ENCODE peak calls at places on chromosomes 12 and 14, in eight cellular contexts. One of them, this sample, is unnamed.

GRCh38 chr12:30988086-30988485 is 61.5 kb downstream of the TSPAN11 start:
- DNase-seq in mammary epithelial cell: no peak
- DNase-seq in WTC11: no peak
- DNase-seq in cardiac muscle cell: no peak
- DNase-seq in ovary: no peak
- DNase-seq in neural progenitor cell: no peak
- DNase-seq in sigmoid colon: no peak
- DNase-seq in lower leg skin: no peak
- DNase-seq in this sample: no peak

GRCh38 chr12:78928200-78929074 is 63.9 kb downstream of the SYT1 start:
- DNase-seq in mammary epithelial cell: peak
- DNase-seq in WTC11: no peak
- DNase-seq in cardiac muscle cell: no peak
- DNase-seq in ovary: no peak
- DNase-seq in neural progenitor cell: no peak
- DNase-seq in sigmoid colon: no peak
- DNase-seq in lower leg skin: no peak
- DNase-seq in this sample: no peak

GRCh38 chr14:23195552-23196101 is 12.2 kb upstream of the SLC7A8 start:
- DNase-seq in mammary epithelial cell: no peak
- DNase-seq in WTC11: no peak
- DNase-seq in cardiac muscle cell: no peak
- DNase-seq in ovary: no peak
- DNase-seq in neural progenitor cell: no peak
- DNase-seq in sigmoid colon: no peak
- DNase-seq in lower leg skin: no peak
- DNase-seq in this sample: no peak

GRCh38 chr14:99930420-99931274 is 134.6 kb upstream of the EVL start:
- DNase-seq in mammary epithelial cell: no peak
- DNase-seq in WTC11: no peak
- DNase-seq in cardiac muscle cell: no peak
- DNase-seq in ovary: no peak
- DNase-seq in neural progenitor cell: no peak
- DNase-seq in sigmoid colon: no peak
- DNase-seq in lower leg skin: peak
- DNase-seq in this sample: peak

GRCh38 chr12:20368653-20369163 is 371 bp downstream of the PDE3A start:
- DNase-seq in mammary epithelial cell: peak
- DNase-seq in WTC11: peak
- DNase-seq in cardiac muscle cell: peak
- DNase-seq in ovary: peak
- DNase-seq in neural progenitor cell: peak
- DNase-seq in sigmoid colon: peak
- DNase-seq in lower leg skin: peak
- DNase-seq in this sample: peak

GRCh38 chr14:58540693-58541092 is 97.1 kb upstream of the DACT1 start:
- DNase-seq in mammary epithelial cell: no peak
- DNase-seq in WTC11: no peak
- DNase-seq in cardiac muscle cell: no peak
- DNase-seq in ovary: no peak
- DNase-seq in neural progenitor cell: no peak
- DNase-seq in sigmoid colon: no peak
- DNase-seq in lower leg skin: no peak
- DNase-seq in this sample: no peak

GRCh38 chr12:42568952-42569916 is 20.3 kb downstream of the PRICKLE1 start:
- DNase-seq in mammary epithelial cell: peak
- DNase-seq in WTC11: no peak
- DNase-seq in cardiac muscle cell: peak
- DNase-seq in ovary: no peak
- DNase-seq in neural progenitor cell: peak
- DNase-seq in sigmoid colon: no peak
- DNase-seq in lower leg skin: no peak
- DNase-seq in this sample: peak

GRCh38 chr14:95136631-95137030 is 20.7 kb downstream of the DICER1 start:
- DNase-seq in mammary epithelial cell: no peak
- DNase-seq in WTC11: no peak
- DNase-seq in cardiac muscle cell: no peak
- DNase-seq in ovary: no peak
- DNase-seq in neural progenitor cell: no peak
- DNase-seq in sigmoid colon: no peak
- DNase-seq in lower leg skin: no peak
- DNase-seq in this sample: no peak

GRCh38 chr12:111785651-111786050 is 18.9 kb downstream of the ALDH2 start:
- DNase-seq in mammary epithelial cell: peak
- DNase-seq in WTC11: no peak
- DNase-seq in cardiac muscle cell: no peak
- DNase-seq in ovary: no peak
- DNase-seq in neural progenitor cell: no peak
- DNase-seq in sigmoid colon: no peak
- DNase-seq in lower leg skin: no peak
- DNase-seq in this sample: no peak

GRCh38 chr12:114655934-114656697 is 27.9 kb downstream of the TBX3 start:
- DNase-seq in mammary epithelial cell: no peak
- DNase-seq in WTC11: no peak
- DNase-seq in cardiac muscle cell: no peak
- DNase-seq in ovary: peak
- DNase-seq in neural progenitor cell: no peak
- DNase-seq in sigmoid colon: no peak
- DNase-seq in lower leg skin: no peak
- DNase-seq in this sample: no peak

GRCh38 chr12:104387190-104387589 is 69.6 kb upstream of the CHST11 start:
- DNase-seq in mammary epithelial cell: no peak
- DNase-seq in WTC11: no peak
- DNase-seq in cardiac muscle cell: peak
- DNase-seq in ovary: no peak
- DNase-seq in neural progenitor cell: no peak
- DNase-seq in sigmoid colon: no peak
- DNase-seq in lower leg skin: peak
- DNase-seq in this sample: no peak

GRCh38 chr14:91249841-91250616 is 5.5 kb upstream of the GPR68 start:
- DNase-seq in mammary epithelial cell: peak
- DNase-seq in WTC11: no peak
- DNase-seq in cardiac muscle cell: no peak
- DNase-seq in ovary: no peak
- DNase-seq in neural progenitor cell: peak
- DNase-seq in sigmoid colon: no peak
- DNase-seq in lower leg skin: no peak
- DNase-seq in this sample: peak

GRCh38 chr14:23895480-23895879 is 58.1 kb upstream of the DHRS4 start:
- DNase-seq in mammary epithelial cell: no peak
- DNase-seq in WTC11: no peak
- DNase-seq in cardiac muscle cell: no peak
- DNase-seq in ovary: no peak
- DNase-seq in neural progenitor cell: no peak
- DNase-seq in sigmoid colon: no peak
- DNase-seq in lower leg skin: no peak
- DNase-seq in this sample: no peak

GRCh38 chr12:5925646-5926045 is 19.4 kb downstream of the ANO2 start:
- DNase-seq in mammary epithelial cell: no peak
- DNase-seq in WTC11: no peak
- DNase-seq in cardiac muscle cell: peak
- DNase-seq in ovary: no peak
- DNase-seq in neural progenitor cell: no peak
- DNase-seq in sigmoid colon: no peak
- DNase-seq in lower leg skin: no peak
- DNase-seq in this sample: no peak

GRCh38 chr12:5922500-5922899 is 22.6 kb downstream of the ANO2 start:
- DNase-seq in mammary epithelial cell: no peak
- DNase-seq in WTC11: no peak
- DNase-seq in cardiac muscle cell: no peak
- DNase-seq in ovary: no peak
- DNase-seq in neural progenitor cell: no peak
- DNase-seq in sigmoid colon: peak
- DNase-seq in lower leg skin: no peak
- DNase-seq in this sample: no peak

GRCh38 chr12:5923043-5923605 is 21.9 kb downstream of the ANO2 start:
- DNase-seq in mammary epithelial cell: no peak
- DNase-seq in WTC11: no peak
- DNase-seq in cardiac muscle cell: no peak
- DNase-seq in ovary: no peak
- DNase-seq in neural progenitor cell: no peak
- DNase-seq in sigmoid colon: peak
- DNase-seq in lower leg skin: no peak
- DNase-seq in this sample: no peak

GRCh38 chr12:5921966-5922365 is 23.1 kb downstream of the ANO2 start:
- DNase-seq in mammary epithelial cell: no peak
- DNase-seq in WTC11: no peak
- DNase-seq in cardiac muscle cell: no peak
- DNase-seq in ovary: no peak
- DNase-seq in neural progenitor cell: no peak
- DNase-seq in sigmoid colon: peak
- DNase-seq in lower leg skin: no peak
- DNase-seq in this sample: no peak

GRCh38 chr12:5921027-5921909 is 23.8 kb downstream of the ANO2 start:
- DNase-seq in mammary epithelial cell: no peak
- DNase-seq in WTC11: no peak
- DNase-seq in cardiac muscle cell: no peak
- DNase-seq in ovary: no peak
- DNase-seq in neural progenitor cell: no peak
- DNase-seq in sigmoid colon: peak
- DNase-seq in lower leg skin: peak
- DNase-seq in this sample: no peak
- TF ChIP-seq CTCF in mammary epithelial cell: no peak
- TF ChIP-seq CTCF in WTC11: no peak
- TF ChIP-seq CTCF in cardiac muscle cell: no peak
- TF ChIP-seq CTCF in ovary: no peak
- TF ChIP-seq CTCF in neural progenitor cell: no peak
- TF ChIP-seq CTCF in sigmoid colon: no peak
- TF ChIP-seq CTCF in lower leg skin: no peak
- TF ChIP-seq CTCF in this sample: no peak

GRCh38 chr14:86794689-86795088 is 1198.3 kb downstream of the GALC start:
- DNase-seq in mammary epithelial cell: no peak
- DNase-seq in WTC11: no peak
- DNase-seq in cardiac muscle cell: no peak
- DNase-seq in ovary: no peak
- DNase-seq in neural progenitor cell: no peak
- DNase-seq in sigmoid colon: no peak
- DNase-seq in lower leg skin: no peak
- DNase-seq in this sample: no peak

GRCh38 chr14:86788229-86788628 is 1204.8 kb downstream of the GALC start:
- DNase-seq in mammary epithelial cell: no peak
- DNase-seq in WTC11: no peak
- DNase-seq in cardiac muscle cell: no peak
- DNase-seq in ovary: no peak
- DNase-seq in neural progenitor cell: no peak
- DNase-seq in sigmoid colon: no peak
- DNase-seq in lower leg skin: no peak
- DNase-seq in this sample: no peak

GRCh38 chr14:86787782-86788181 is 1205.2 kb downstream of the GALC start:
- DNase-seq in mammary epithelial cell: no peak
- DNase-seq in WTC11: no peak
- DNase-seq in cardiac muscle cell: peak
- DNase-seq in ovary: no peak
- DNase-seq in neural progenitor cell: no peak
- DNase-seq in sigmoid colon: no peak
- DNase-seq in lower leg skin: no peak
- DNase-seq in this sample: no peak

GRCh38 chr14:86796221-86797074 is 1196.5 kb downstream of the GALC start:
- DNase-seq in mammary epithelial cell: no peak
- DNase-seq in WTC11: no peak
- DNase-seq in cardiac muscle cell: no peak
- DNase-seq in ovary: no peak
- DNase-seq in neural progenitor cell: no peak
- DNase-seq in sigmoid colon: no peak
- DNase-seq in lower leg skin: no peak
- DNase-seq in this sample: no peak

GRCh38 chr14:86790408-86791364 is 1202.3 kb downstream of the GALC start:
- DNase-seq in mammary epithelial cell: peak
- DNase-seq in WTC11: no peak
- DNase-seq in cardiac muscle cell: no peak
- DNase-seq in ovary: no peak
- DNase-seq in neural progenitor cell: peak
- DNase-seq in sigmoid colon: no peak
- DNase-seq in lower leg skin: no peak
- DNase-seq in this sample: no peak
- TF ChIP-seq CTCF in mammary epithelial cell: no peak
- TF ChIP-seq CTCF in WTC11: no peak
- TF ChIP-seq CTCF in cardiac muscle cell: peak
- TF ChIP-seq CTCF in ovary: no peak
- TF ChIP-seq CTCF in neural progenitor cell: peak
- TF ChIP-seq CTCF in sigmoid colon: no peak
- TF ChIP-seq CTCF in lower leg skin: no peak
- TF ChIP-seq CTCF in this sample: no peak

DNA sequence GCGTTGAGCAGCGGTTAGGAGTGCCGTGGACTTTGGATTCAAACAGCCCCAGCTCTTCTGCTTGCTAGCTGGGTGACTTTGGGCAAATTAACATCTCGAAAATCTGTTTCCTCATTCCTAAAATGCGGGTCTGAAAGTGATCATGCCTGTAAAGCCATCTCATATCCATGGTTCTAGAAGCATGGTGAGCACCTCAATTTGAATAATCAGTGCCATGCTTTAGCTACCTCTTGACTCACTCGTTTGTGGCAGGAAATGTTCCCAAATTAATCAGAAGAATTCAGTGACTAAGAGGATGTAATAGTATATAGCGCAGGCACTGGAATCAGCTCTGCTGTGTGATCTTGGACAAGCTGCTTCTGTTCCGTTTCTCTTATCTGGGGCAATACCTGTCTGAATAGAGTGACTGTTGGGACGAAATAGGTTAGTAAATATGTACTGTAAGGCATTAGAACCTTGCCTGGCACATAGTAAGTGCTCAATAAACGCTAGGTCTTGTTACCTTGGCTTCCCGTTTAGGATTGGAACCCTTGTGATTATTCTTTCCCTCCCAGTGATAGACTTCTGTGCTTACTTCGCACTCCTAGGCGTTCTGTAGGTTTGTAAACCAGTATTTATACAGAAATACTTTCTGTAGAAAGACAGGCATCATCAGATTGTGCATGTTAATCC is 768 bp upstream of the SMAGP start:
- DNase-seq in mammary epithelial cell: peak
- DNase-seq in WTC11: no peak
- DNase-seq in cardiac muscle cell: no peak
- DNase-seq in ovary: no peak
- DNase-seq in neural progenitor cell: no peak
- DNase-seq in sigmoid colon: no peak
- DNase-seq in lower leg skin: no peak
- DNase-seq in this sample: no peak
- TF ChIP-seq CTCF in mammary epithelial cell: no peak
- TF ChIP-seq CTCF in WTC11: no peak
- TF ChIP-seq CTCF in cardiac muscle cell: no peak
- TF ChIP-seq CTCF in ovary: no peak
- TF ChIP-seq CTCF in neural progenitor cell: no peak
- TF ChIP-seq CTCF in sigmoid colon: no peak
- TF ChIP-seq CTCF in lower leg skin: no peak
- TF ChIP-seq CTCF in this sample: no peak

GRCh38 chr12:52667509-52667908 is 12.7 kb downstream of the KRT1 start:
- DNase-seq in mammary epithelial cell: no peak
- DNase-seq in WTC11: peak
- DNase-seq in cardiac muscle cell: no peak
- DNase-seq in ovary: no peak
- DNase-seq in neural progenitor cell: peak
- DNase-seq in sigmoid colon: no peak
- DNase-seq in lower leg skin: no peak
- DNase-seq in this sample: no peak
- TF ChIP-seq CTCF in mammary epithelial cell: no peak
- TF ChIP-seq CTCF in WTC11: no peak
- TF ChIP-seq CTCF in cardiac muscle cell: peak
- TF ChIP-seq CTCF in ovary: no peak
- TF ChIP-seq CTCF in neural progenitor cell: peak
- TF ChIP-seq CTCF in sigmoid colon: no peak
- TF ChIP-seq CTCF in lower leg skin: no peak
- TF ChIP-seq CTCF in this sample: no peak

This sample was measured in GM10248.